ENCODE peak calls at places on chromosome 19, in seven cellular contexts. U is GM06990; L is stimulated activated CD8-positive, alpha-beta memory T cell treated with anti-CD3 and anti-CD28 coated beads, Interleukin-4, amount 100 ng/mL, for 4 hours; D is Peyer's patch; J is CD4-positive, alpha-beta memory T cell; M is GM12878; T is AG09319. V is an unnamed sample.

GRCh38 chr19:4636151-4636717 is 3.1 kb upstream of the TNFAIP8L1 start:
- DNase-seq in D (peak), L (peak), M (no peak), J (peak), T (peak), U (peak), V (no peak)

GRCh38 chr19:56294557-56294956 is 20.1 kb downstream of the ZSCAN5A start:
- DNase-seq in L (no peak), U (no peak), M (no peak), D (no peak), T (no peak), J (no peak), V (no peak)

GRCh38 chr19:14940266-14940665 is 1.0 kb upstream of the OR7C2 start:
- DNase-seq in L (no peak), J (no peak), D (no peak), T (no peak), M (no peak), U (no peak), V (no peak)

GRCh38 chr19:18894254-18895037 is 1.5 kb downstream of the CERS1 start:
- DNase-seq in U (no peak), T (no peak), L (no peak), J (no peak), D (no peak), M (no peak), V (no peak)

GRCh38 chr19:35056513-35057063 is 15.1 kb downstream of the HPN start:
- DNase-seq in L (no peak), T (no peak), M (no peak), J (no peak), D (no peak), U (no peak), V (no peak)

GRCh38 chr19:52542984-52543664 is 15.7 kb downstream of the ZNF808 start:
- DNase-seq in T (no peak), L (no peak), D (no peak), U (peak), M (peak), J (peak), V (no peak)

GRCh38 chr19:55643003-55643732 is at the start of gene ZNF581:
- DNase-seq in J (peak), L (peak), U (peak), D (peak), M (peak), T (peak), V (no peak)

GRCh38 chr19:12828494-12828893 is 5.9 kb downstream of the RTBDN start:
- DNase-seq in U (no peak), L (no peak), M (no peak), T (no peak), J (no peak), D (no peak), V (no peak)

GRCh38 chr19:13149628-13150186 is 468 bp downstream of the STX10 start:
- DNase-seq in T (no peak), J (no peak), D (peak), L (no peak), U (no peak), M (no peak), V (no peak)

GRCh38 chr19:12730054-12730453 is 4.4 kb downstream of the TRIR start:
- DNase-seq in D (no peak), U (no peak), J (no peak), M (no peak), T (no peak), L (no peak), V (no peak)

GRCh38 chr19:373391-374182 is 29.0 kb upstream of the MIER2 start:
- DNase-seq in U (no peak), M (no peak), T (no peak), L (no peak), J (no peak), D (no peak), V (no peak)

GRCh38 chr19:46355234-46355990 is 8.5 kb downstream of the PPP5C start:
- DNase-seq in T (no peak), L (no peak), M (no peak), J (no peak), U (no peak), D (no peak), V (no peak)

GRCh38 chr19:4916292-4917082 is 7.2 kb downstream of the UHRF1 start:
- DNase-seq in T (no peak), U (peak), D (peak), L (no peak), M (no peak), J (peak), V (no peak)

GRCh38 chr19:10193666-10194499 is 870 bp downstream of the DNMT1 start:
- DNase-seq in L (no peak), D (peak), M (no peak), T (no peak), J (no peak), U (no peak), V (no peak)

GRCh38 chr19:41893899-41894298 is 10.9 kb downstream of the ARHGEF1 start:
- DNase-seq in J (no peak), T (no peak), M (no peak), D (no peak), U (no peak), L (no peak), V (no peak)

GRCh38 chr19:860481-861098 is 1.1 kb downstream of the CFD start:
- DNase-seq in M (no peak), U (peak), J (peak), T (peak), D (peak), L (no peak), V (no peak)

GRCh38 chr19:50705422-50706019 is 14.1 kb downstream of the SHANK1 start:
- DNase-seq in L (no peak), T (peak), J (peak), M (peak), U (no peak), D (no peak), V (no peak)

GRCh38 chr19:1817553-1818179 is 5.6 kb upstream of the ATP8B3 start:
- DNase-seq in M (no peak), U (peak), T (no peak), L (no peak), J (no peak), D (no peak), V (no peak)

GRCh38 chr19:15249912-15250634 is 17.8 kb upstream of the EPHX3 start:
- DNase-seq in J (no peak), L (no peak), T (peak), D (no peak), U (no peak), M (no peak), V (no peak)

GRCh38 chr19:42596391-42597071 is 1.8 kb upstream of the CEACAM8 start:
- DNase-seq in D (peak), L (no peak), J (peak), M (no peak), U (peak), T (no peak), V (no peak)

GRCh38 chr19:32041681-32042292 is 303.6 kb upstream of the ZNF507 start:
- DNase-seq in L (no peak), T (no peak), J (peak), M (no peak), U (no peak), D (no peak), V (peak)

GRCh38 chr19:46132508-46133100 is 8.1 kb upstream of the IGFL3 start:
- DNase-seq in U (no peak), T (no peak), J (no peak), D (no peak), L (no peak), M (no peak), V (no peak)

GRCh38 chr19:53389591-53390377 is 5.2 kb upstream of the ZNF765 start:
- DNase-seq in U (no peak), D (no peak), T (no peak), L (no peak), J (no peak), M (no peak), V (no peak)

GRCh38 chr19:1825909-1826556 is 14.0 kb upstream of the ATP8B3 start:
- DNase-seq in J (peak), T (no peak), M (no peak), L (peak), U (peak), D (peak), V (no peak)

GRCh38 chr19:51354742-51355148 is 11.4 kb downstream of the ETFB start:
- DNase-seq in J (peak), D (no peak), U (no peak), T (no peak), L (no peak), M (no peak), V (no peak)

GRCh38 chr19:18292810-18293641 is 11.6 kb upstream of the JUND start:
- DNase-seq in D (peak), L (no peak), U (peak), M (no peak), T (no peak), J (no peak), V (no peak)

GRCh38 chr19:8209965-8210659 is 942 bp downstream of the CERS4 start:
- DNase-seq in J (no peak), D (no peak), M (no peak), U (no peak), L (no peak), T (no peak), V (no peak)

GRCh38 chr19:30602661-30603322 is 230.6 kb downstream of the ZNF536 start:
- DNase-seq in L (no peak), U (no peak), J (no peak), M (no peak), D (no peak), T (no peak), V (no peak)

GRCh38 chr19:12364391-12365093 is 941 bp downstream of the ZNF442 start:
- DNase-seq in L (no peak), T (no peak), U (peak), D (no peak), M (no peak), J (no peak), V (no peak)

GRCh38 chr19:39083599-39083982 is 577 bp upstream of the ACP7 start:
- DNase-seq in J (peak), L (no peak), T (no peak), D (no peak), U (no peak), M (no peak), V (no peak)

GRCh38 chr19:16376241-16376640 is 51.6 kb downstream of the KLF2 start:
- DNase-seq in D (no peak), U (no peak), J (no peak), L (no peak), M (no peak), T (no peak), V (no peak)

GRCh38 chr19:14830702-14831101 is 4.3 kb downstream of the OR7A5 start:
- DNase-seq in J (no peak), U (no peak), D (no peak), M (no peak), T (no peak), L (no peak), V (no peak)